ENCODE peak calls at places on chromosomes 12 and 14, in seven cellular contexts. One of them, this sample, is unnamed.
A peak's percentile ranks its signal among the peaks of the same experiment; 100 is the strongest.

GRCh38 chr14:94098359-94098758 is 12.2 kb upstream of the IFI27 start:
- DNase-seq in lower leg skin: no peak
- DNase-seq in breast epithelium: no peak
- DNase-seq in Peyer's patch: no peak
- DNase-seq in A549: no peak
- DNase-seq in tibial nerve: no peak
- DNase-seq in HepG2: no peak
- DNase-seq in this sample: no peak

GRCh38 chr12:18723752-18724151 is 14.1 kb downstream of the PLCZ1 start:
- DNase-seq in lower leg skin: no peak
- DNase-seq in breast epithelium: no peak
- DNase-seq in Peyer's patch: no peak
- DNase-seq in A549: peak; percentile 16
- DNase-seq in tibial nerve: no peak
- DNase-seq in HepG2: no peak
- DNase-seq in this sample: no peak

GRCh38 chr12:52280319-52280795 is 5.9 kb downstream of the KRT86 start:
- DNase-seq in lower leg skin: peak; percentile 91
- DNase-seq in breast epithelium: peak; percentile 98
- DNase-seq in Peyer's patch: no peak
- DNase-seq in A549: peak; percentile 94
- DNase-seq in tibial nerve: peak; percentile 57
- DNase-seq in HepG2: peak; percentile 67
- DNase-seq in this sample: peak; percentile 82

GRCh38 chr12:2902287-2902880 is 11.7 kb downstream of the TULP3 start:
- DNase-seq in lower leg skin: no peak
- DNase-seq in breast epithelium: no peak
- DNase-seq in Peyer's patch: peak; percentile 26
- DNase-seq in A549: no peak
- DNase-seq in tibial nerve: peak; percentile 29
- DNase-seq in HepG2: no peak
- DNase-seq in this sample: no peak

GRCh38 chr12:50981319-50982239 is 29.2 kb downstream of the HIGD1C start:
- DNase-seq in lower leg skin: no peak
- DNase-seq in breast epithelium: no peak
- DNase-seq in Peyer's patch: no peak
- DNase-seq in A549: no peak
- DNase-seq in tibial nerve: no peak
- DNase-seq in HepG2: peak; percentile 57
- DNase-seq in this sample: no peak

GRCh38 chr12:109715310-109716091 is 1.9 kb downstream of the FAM222A start:
- DNase-seq in lower leg skin: no peak
- DNase-seq in breast epithelium: no peak
- DNase-seq in Peyer's patch: peak; percentile 65
- DNase-seq in A549: no peak
- DNase-seq in tibial nerve: no peak
- DNase-seq in HepG2: no peak
- DNase-seq in this sample: peak; percentile 71

GRCh38 chr12:115135800-115136211 is 451.8 kb upstream of the TBX3 start:
- DNase-seq in lower leg skin: peak; percentile 89
- DNase-seq in breast epithelium: peak; percentile 87
- DNase-seq in Peyer's patch: peak; percentile 52
- DNase-seq in A549: no peak
- DNase-seq in tibial nerve: peak; percentile 24
- DNase-seq in HepG2: no peak
- DNase-seq in this sample: peak; percentile 79

GRCh38 chr12:51391047-51391837 is at the start of gene GALNT6:
- DNase-seq in lower leg skin: peak; percentile 88
- DNase-seq in breast epithelium: no peak
- DNase-seq in Peyer's patch: peak; percentile 91
- DNase-seq in A549: peak; percentile 51
- DNase-seq in tibial nerve: no peak
- DNase-seq in HepG2: no peak
- DNase-seq in this sample: no peak

GRCh38 chr12:95908573-95908972 is 33.8 kb downstream of the CCDC38 start:
- DNase-seq in lower leg skin: no peak
- DNase-seq in breast epithelium: no peak
- DNase-seq in Peyer's patch: no peak
- DNase-seq in A549: no peak
- DNase-seq in tibial nerve: no peak
- DNase-seq in HepG2: no peak
- DNase-seq in this sample: no peak

GRCh38 chr14:73713804-73714655 is at the start of gene PNMA1:
- DNase-seq in lower leg skin: peak; percentile 96
- DNase-seq in breast epithelium: peak; percentile 70
- DNase-seq in Peyer's patch: peak; percentile 95
- DNase-seq in A549: peak; percentile 95
- DNase-seq in tibial nerve: peak; percentile 85
- DNase-seq in HepG2: peak; percentile 69
- DNase-seq in this sample: peak; percentile 91

GRCh38 chr14:68211886-68212285 is 392.3 kb downstream of the RAD51B start:
- DNase-seq in lower leg skin: no peak
- DNase-seq in breast epithelium: no peak
- DNase-seq in Peyer's patch: no peak
- DNase-seq in A549: no peak
- DNase-seq in tibial nerve: no peak
- DNase-seq in HepG2: no peak
- DNase-seq in this sample: no peak

GRCh38 chr14:104436741-104437701 is 142.5 kb upstream of the C14orf180 start:
- DNase-seq in lower leg skin: peak; percentile 84
- DNase-seq in breast epithelium: no peak
- DNase-seq in Peyer's patch: no peak
- DNase-seq in A549: no peak
- DNase-seq in tibial nerve: peak; percentile 3
- DNase-seq in HepG2: no peak
- DNase-seq in this sample: peak; percentile 74

GRCh38 chr14:93033983-93034670 is 81.6 kb downstream of the ITPK1 start:
- DNase-seq in lower leg skin: no peak
- DNase-seq in breast epithelium: no peak
- DNase-seq in Peyer's patch: peak; percentile 82
- DNase-seq in A549: no peak
- DNase-seq in tibial nerve: no peak
- DNase-seq in HepG2: no peak
- DNase-seq in this sample: no peak

GRCh38 chr14:104345316-104346111 is 207.1 kb downstream of the KIF26A start:
- DNase-seq in lower leg skin: peak; percentile 68
- DNase-seq in breast epithelium: no peak
- DNase-seq in Peyer's patch: peak; percentile 37
- DNase-seq in A549: no peak
- DNase-seq in tibial nerve: no peak
- DNase-seq in HepG2: no peak
- DNase-seq in this sample: no peak

GRCh38 chr14:24162083-24162482 is 1.0 kb downstream of the IRF9 start:
- DNase-seq in lower leg skin: no peak
- DNase-seq in breast epithelium: no peak
- DNase-seq in Peyer's patch: no peak
- DNase-seq in A549: no peak
- DNase-seq in tibial nerve: no peak
- DNase-seq in HepG2: no peak
- DNase-seq in this sample: no peak

GRCh38 chr12:27324452-27324999 is 8.1 kb upstream of the BMAL2 start:
- DNase-seq in lower leg skin: no peak
- DNase-seq in breast epithelium: no peak
- DNase-seq in Peyer's patch: no peak
- DNase-seq in A549: no peak
- DNase-seq in tibial nerve: no peak
- DNase-seq in HepG2: no peak
- DNase-seq in this sample: no peak

GRCh38 chr12:94649349-94650142 is 811 bp downstream of the TMCC3 start:
- DNase-seq in lower leg skin: no peak
- DNase-seq in breast epithelium: no peak
- DNase-seq in Peyer's patch: peak; percentile 70
- DNase-seq in A549: peak; percentile 34
- DNase-seq in tibial nerve: peak; percentile 29
- DNase-seq in HepG2: no peak
- DNase-seq in this sample: no peak

GRCh38 chr12:16218934-16219718 is 58.4 kb downstream of the SLC15A5 start:
- DNase-seq in lower leg skin: no peak
- DNase-seq in breast epithelium: no peak
- DNase-seq in Peyer's patch: no peak
- DNase-seq in A549: no peak
- DNase-seq in tibial nerve: no peak
- DNase-seq in HepG2: peak; percentile 2
- DNase-seq in this sample: no peak

GRCh38 chr12:44717612-44718011 is 158.5 kb downstream of the NELL2 start:
- DNase-seq in lower leg skin: no peak
- DNase-seq in breast epithelium: no peak
- DNase-seq in Peyer's patch: no peak
- DNase-seq in A549: no peak
- DNase-seq in tibial nerve: no peak
- DNase-seq in HepG2: no peak
- DNase-seq in this sample: no peak

GRCh38 chr12:27635349-27635972 is 60.8 kb upstream of the REP15 start:
- DNase-seq in lower leg skin: no peak
- DNase-seq in breast epithelium: no peak
- DNase-seq in Peyer's patch: no peak
- DNase-seq in A549: peak; percentile 41
- DNase-seq in tibial nerve: no peak
- DNase-seq in HepG2: peak; percentile 44
- DNase-seq in this sample: no peak

GRCh38 chr12:92786045-92786444 is 83.3 kb downstream of the PLEKHG7 start:
- DNase-seq in lower leg skin: no peak
- DNase-seq in breast epithelium: no peak
- DNase-seq in Peyer's patch: no peak
- DNase-seq in A549: no peak
- DNase-seq in tibial nerve: no peak
- DNase-seq in HepG2: no peak
- DNase-seq in this sample: no peak

GRCh38 chr12:78284417-78284816 is 453.7 kb downstream of the NAV3 start:
- DNase-seq in lower leg skin: no peak
- DNase-seq in breast epithelium: no peak
- DNase-seq in Peyer's patch: no peak
- DNase-seq in A549: no peak
- DNase-seq in tibial nerve: no peak
- DNase-seq in HepG2: no peak
- DNase-seq in this sample: no peak

GRCh38 chr14:81205639-81206038 is 15.1 kb downstream of the GTF2A1 start:
- DNase-seq in lower leg skin: no peak
- DNase-seq in breast epithelium: no peak
- DNase-seq in Peyer's patch: no peak
- DNase-seq in A549: no peak
- DNase-seq in tibial nerve: no peak
- DNase-seq in HepG2: no peak
- DNase-seq in this sample: no peak

GRCh38 chr14:66426451-66426850 is 59.7 kb upstream of the CCDC196 start:
- DNase-seq in lower leg skin: no peak
- DNase-seq in breast epithelium: no peak
- DNase-seq in Peyer's patch: no peak
- DNase-seq in A549: no peak
- DNase-seq in tibial nerve: no peak
- DNase-seq in HepG2: no peak
- DNase-seq in this sample: no peak

GRCh38 chr14:72457641-72458040 is 436.3 kb downstream of the DPF3 start:
- DNase-seq in lower leg skin: no peak
- DNase-seq in breast epithelium: no peak
- DNase-seq in Peyer's patch: no peak
- DNase-seq in A549: peak; percentile 19
- DNase-seq in tibial nerve: no peak
- DNase-seq in HepG2: no peak
- DNase-seq in this sample: no peak

GRCh38 chr14:56394826-56395543 is 184.6 kb upstream of the TMEM260 start:
- DNase-seq in lower leg skin: no peak
- DNase-seq in breast epithelium: no peak
- DNase-seq in Peyer's patch: no peak
- DNase-seq in A549: no peak
- DNase-seq in tibial nerve: no peak
- DNase-seq in HepG2: no peak
- DNase-seq in this sample: no peak

DNA sequence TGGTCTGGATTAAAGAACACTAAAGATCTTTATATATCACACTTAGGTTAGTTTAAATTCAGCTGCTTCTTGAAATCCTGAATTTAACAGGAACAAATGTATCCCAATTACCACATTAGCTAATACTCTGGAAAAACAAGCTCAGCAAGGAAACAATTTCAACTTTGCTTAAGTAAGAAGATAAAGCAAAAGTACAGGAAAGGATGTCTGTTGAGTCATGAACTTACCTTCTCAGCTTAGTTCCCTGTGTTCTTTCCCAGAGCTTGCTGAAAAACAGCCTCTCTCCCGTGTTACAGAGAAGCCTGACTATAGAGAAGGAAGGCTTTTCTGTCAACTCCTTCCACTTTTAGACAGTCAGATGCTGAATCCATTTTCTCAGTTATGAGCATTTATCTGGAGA is 179.2 kb upstream of the TMEM260 start:
- DNase-seq in lower leg skin: no peak
- DNase-seq in breast epithelium: no peak
- DNase-seq in Peyer's patch: no peak
- DNase-seq in A549: no peak
- DNase-seq in tibial nerve: no peak
- DNase-seq in HepG2: no peak
- DNase-seq in this sample: no peak
- H3K4me3 ChIP-seq in lower leg skin: no peak overlapping the region
- H3K4me3 ChIP-seq in breast epithelium: no peak overlapping the region
- H3K4me3 ChIP-seq in Peyer's patch: no peak overlapping the region
- H3K4me3 ChIP-seq in A549: no peak overlapping the region
- H3K4me3 ChIP-seq in tibial nerve: no peak overlapping the region
- H3K4me3 ChIP-seq in HepG2: no peak overlapping the region
- H3K4me3 ChIP-seq in this sample: no peak overlapping the region

GRCh38 chr14:100825691-100826331 is at the start of gene MEG3:
- DNase-seq in lower leg skin: no peak
- DNase-seq in breast epithelium: peak; percentile 21
- DNase-seq in Peyer's patch: peak; percentile 52
- DNase-seq in A549: peak; percentile 17
- DNase-seq in tibial nerve: peak; percentile 51
- DNase-seq in HepG2: no peak
- DNase-seq in this sample: no peak
- TF ChIP-seq POLR2A in lower leg skin: peak; percentile 78
- TF ChIP-seq POLR2A in breast epithelium: peak; percentile 80
- TF ChIP-seq POLR2A in Peyer's patch: peak; percentile 33
- TF ChIP-seq POLR2A in A549: peak; percentile 97
- TF ChIP-seq POLR2A in tibial nerve: peak; percentile 89
- TF ChIP-seq POLR2A in HepG2: no peak
- TF ChIP-seq POLR2A in this sample: peak; percentile 95

DNA sequence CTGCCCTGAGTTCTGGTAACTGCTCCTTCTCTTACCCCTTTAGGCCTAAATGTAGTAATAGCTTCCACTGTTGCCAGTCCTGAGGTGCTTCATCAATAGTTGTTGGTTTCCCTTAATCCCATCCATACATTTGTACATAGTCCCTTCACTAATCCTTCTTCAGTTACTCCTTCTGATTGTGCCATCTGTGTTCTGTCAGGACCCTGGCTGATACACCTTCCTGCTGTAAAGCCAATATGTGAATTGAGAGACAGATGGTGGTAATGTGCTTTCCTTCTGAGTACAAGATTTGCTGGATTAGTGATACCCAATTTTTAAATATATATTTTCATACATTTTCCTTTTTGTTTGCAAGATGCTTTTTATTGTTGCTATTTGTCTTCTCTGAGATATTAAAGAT is 66.4 kb downstream of the OTOGL start:
- DNase-seq in lower leg skin: no peak
- DNase-seq in breast epithelium: no peak
- DNase-seq in Peyer's patch: no peak
- DNase-seq in A549: no peak
- DNase-seq in tibial nerve: no peak
- DNase-seq in HepG2: no peak
- DNase-seq in this sample: no peak
- H3K4me3 ChIP-seq in lower leg skin: no peak overlapping the region
- H3K4me3 ChIP-seq in breast epithelium: no peak overlapping the region
- H3K4me3 ChIP-seq in Peyer's patch: no peak overlapping the region
- H3K4me3 ChIP-seq in A549: no peak overlapping the region
- H3K4me3 ChIP-seq in tibial nerve: no peak overlapping the region
- H3K4me3 ChIP-seq in HepG2: no peak overlapping the region
- H3K4me3 ChIP-seq in this sample: no peak overlapping the region

GRCh38 chr12:32214723-32215122 is 108.1 kb downstream of the BICD1 start:
- DNase-seq in lower leg skin: no peak
- DNase-seq in breast epithelium: no peak
- DNase-seq in Peyer's patch: no peak
- DNase-seq in A549: no peak
- DNase-seq in tibial nerve: no peak
- DNase-seq in HepG2: no peak
- DNase-seq in this sample: no peak
- TF ChIP-seq POLR2A in lower leg skin: no peak
- TF ChIP-seq POLR2A in breast epithelium: no peak
- TF ChIP-seq POLR2A in Peyer's patch: no peak
- TF ChIP-seq POLR2A in A549: no peak
- TF ChIP-seq POLR2A in tibial nerve: no peak
- TF ChIP-seq POLR2A in HepG2: no peak
- TF ChIP-seq POLR2A in this sample: no peak

This sample was measured in suprapubic skin.